ENCODE peak calls at places on chromosomes 1 and 21, in four cellular contexts. V is EL; S is fibroblast of pulmonary artery; R is activated naive CD8-positive, alpha-beta T cell treated with anti-CD3 and anti-CD28 coated beads for 36 hours. I is an unnamed sample.

GRCh38 chr1:21543598-21543997 is 34.4 kb downstream of the ALPL start:
- DNase-seq in V (no peak), R (no peak), S (no peak), I (no peak)

GRCh38 chr1:198650506-198650905 is 11.7 kb downstream of the PTPRC start:
- DNase-seq in R (no peak), V (no peak), S (no peak), I (no peak)

GRCh38 chr1:29120367-29120766 is 3.3 kb downstream of the TMEM200B start:
- DNase-seq in V (no peak), S (no peak), R (no peak), I (no peak)

GRCh38 chr1:33147997-33148314 is 33.9 kb downstream of the TRIM62 start:
- DNase-seq in V (peak; percentile 46), S (peak; percentile 49), R (no peak), I (no peak)

GRCh38 chr1:7702365-7702764 is 68.7 kb upstream of the VAMP3 start:
- DNase-seq in R (no peak), S (no peak), V (no peak), I (no peak)

GRCh38 chr21:25214676-25215075 is 392.6 kb downstream of the MRPL39 start:
- DNase-seq in S (no peak), V (no peak), R (no peak), I (no peak)

GRCh38 chr1:25711555-25712298 is 88.3 kb upstream of the SELENON start:
- DNase-seq in V (peak; percentile 41), R (peak; percentile 66), S (no peak), I (peak; percentile 22)

GRCh38 chr1:201732351-201732750 is 96.6 kb upstream of the IPO9 start:
- DNase-seq in S (no peak), R (no peak), V (peak; percentile 57), I (no peak)

GRCh38 chr1:101451888-101452287 is 215.1 kb downstream of the S1PR1 start:
- DNase-seq in R (peak; percentile 37), S (no peak), V (no peak), I (no peak)

GRCh38 chr1:207335695-207336363 is 14.4 kb downstream of the CD55 start:
- DNase-seq in V (peak; percentile 15), S (peak; percentile 41), R (no peak), I (no peak)

GRCh38 chr21:45183852-45184251 is 103.8 kb downstream of the POFUT2 start:
- DNase-seq in R (no peak), V (no peak), S (no peak), I (no peak)

GRCh38 chr1:23362218-23362713 is 7.4 kb downstream of the ZNF436 start:
- DNase-seq in S (no peak), R (no peak), V (no peak), I (no peak)

GRCh38 chr21:46628868-46629267 is 6.6 kb upstream of the PRMT2 start:
- DNase-seq in R (no peak), V (no peak), S (no peak), I (no peak)

GRCh38 chr21:33135925-33136324 is 66.0 kb downstream of the OLIG1 start:
- DNase-seq in R (no peak), S (no peak), V (no peak), I (no peak)

GRCh38 chr1:187928288-187928687 is 1099.5 kb downstream of the PLA2G4A start:
- DNase-seq in V (peak; percentile 37), S (peak; percentile 56), R (no peak), I (no peak)

GRCh38 chr1:207822124-207822601 is 70.3 kb downstream of the CD46 start:
- DNase-seq in S (no peak), R (no peak), V (no peak), I (no peak)

GRCh38 chr1:193417420-193417819 is 231.0 kb upstream of the B3GALT2 start:
- DNase-seq in V (peak; percentile 63), R (no peak), S (peak; percentile 34), I (peak; percentile 6)

GRCh38 chr1:18872071-18872611 is 12.7 kb upstream of the TAS1R2 start:
- DNase-seq in R (no peak), S (no peak), V (no peak), I (no peak)

GRCh38 chr1:64956733-64957441 is 9.5 kb downstream of the JAK1 start:
- DNase-seq in S (no peak), R (peak; percentile 57), V (no peak), I (no peak)

GRCh38 chr1:109296782-109297181 is 10.0 kb downstream of the MYBPHL start:
- DNase-seq in R (no peak), S (no peak), V (no peak), I (no peak)

GRCh38 chr1:206866062-206866461 is 639 bp downstream of the IL20 start:
- DNase-seq in S (peak; percentile 79), V (peak; percentile 22), R (no peak), I (no peak)